ENCODE peak calls at places on chromosomes 11 and 22, in nine cellular contexts. O is M059J; B is HuH-7; V is fibroblast of mammary gland; D is BJ; F is activated naive CD4-positive, alpha-beta T cell treated with anti-CD3 and anti-CD28 coated beads, Interleukin-2, amount 10 ng/mL, durations not matched to agents 7 days and 5 days; R is DMS53; M is GF-D8; Z is thoracic aorta. W is an unnamed sample.

GRCh38 chr11:104967493-104968364 is 645 bp downstream of the CASP4 start:
- DNase-seq in R (peak; percentile 17), O (peak; percentile 51), F (no peak), M (no peak), D (no peak), Z (no peak), V (peak; percentile 28), B (no peak), W (no peak)

GRCh38 chr11:92941676-92942571 is 27.5 kb upstream of the MTNR1B start:
- DNase-seq in V (peak; percentile 44), D (no peak), B (peak; percentile 37), M (no peak), O (peak; percentile 41), F (no peak), Z (no peak), R (peak; percentile 82), W (no peak)

GRCh38 chr11:19739872-19740271 is 27.2 kb downstream of the NAV2 start:
- DNase-seq in R (no peak), Z (no peak), O (no peak), B (no peak), V (no peak), D (no peak), M (no peak), F (no peak), W (peak; percentile 13)

GRCh38 chr11:101717621-101718020 is 133.8 kb upstream of the TRPC6 start:
- DNase-seq in F (no peak), D (no peak), B (no peak), Z (no peak), R (no peak), O (no peak), V (no peak), M (no peak), W (no peak)

GRCh38 chr11:112718483-112718882 is 242.7 kb upstream of the NCAM1 start:
- DNase-seq in O (no peak), F (no peak), R (no peak), D (no peak), B (no peak), V (no peak), M (no peak), Z (no peak), W (no peak)

GRCh38 chr11:2207773-2208621 is 36.4 kb upstream of the TH start:
- DNase-seq in B (no peak), O (no peak), R (peak; percentile 69), M (no peak), Z (no peak), F (no peak), V (no peak), D (no peak), W (no peak)

GRCh38 chr11:33835143-33835878 is 56.6 kb downstream of the LMO2 start:
- DNase-seq in B (no peak), V (peak; percentile 86), F (no peak), D (peak; percentile 48), Z (no peak), R (peak; percentile 29), O (peak; percentile 86), M (no peak), W (peak; percentile 51)

GRCh38 chr11:33157103-33158027 is 3.9 kb downstream of the CSTF3 start:
- DNase-seq in V (peak; percentile 36), M (no peak), B (no peak), D (no peak), R (peak; percentile 10), F (no peak), O (no peak), Z (no peak), W (peak; percentile 64)

GRCh38 chr22:50247748-50248147 is 2.9 kb upstream of the TUBGCP6 start:
- DNase-seq in Z (no peak), V (peak; percentile 60), M (no peak), B (no peak), F (peak; percentile 67), D (no peak), R (peak; percentile 97), O (no peak), W (peak; percentile 97)

GRCh38 chr11:14582835-14583234 is 60.8 kb upstream of the PDE3B start:
- DNase-seq in B (no peak), D (no peak), M (no peak), F (no peak), Z (no peak), R (no peak), O (no peak), V (no peak), W (no peak)